ENCODE peak calls at places on chromosomes 4 and X, in seven cellular contexts. W, I, M, K, X, D and Z are unnamed samples.

GRCh38 chrX:48676893-48677270 is 6.7 kb upstream of the WAS start:
- DNase-seq in W (no peak), I (no peak), M (no peak), K (peak; percentile 4), X (no peak), D (no peak), Z (no peak)

GRCh38 chrX:115533485-115533884 is 27.5 kb upstream of the PLS3 start:
- DNase-seq in W (peak; percentile 37), I (no peak), M (no peak), K (peak; percentile 29), X (no peak), D (peak; percentile 61), Z (no peak)

GRCh38 chrX:2658585-2659292 is 32.4 kb upstream of the CD99 start:
- DNase-seq in W (no peak), I (no peak), M (no peak), K (no peak), X (no peak), D (no peak), Z (no peak)

GRCh38 chrX:138748480-138748879 is 37.0 kb upstream of the FGF13 start:
- DNase-seq in W (peak; percentile 12), I (no peak), M (no peak), K (peak; percentile 32), X (peak; percentile 9), D (peak; percentile 18), Z (peak; percentile 11)

GRCh38 chrX:21438792-21439191 is 64.6 kb downstream of the CNKSR2 start:
- DNase-seq in W (no peak), I (no peak), M (no peak), K (no peak), X (no peak), D (no peak), Z (no peak)

GRCh38 chr4:8916251-8916913 is 44.7 kb upstream of the HMX1 start:
- DNase-seq in W (no peak), I (no peak), M (no peak), K (no peak), X (no peak), D (no peak), Z (no peak)

GRCh38 chr4:7070729-7071511 is 3.1 kb upstream of the GRPEL1 start:
- DNase-seq in W (peak; percentile 76), I (peak; percentile 76), M (peak; percentile 90), K (peak; percentile 88), X (peak; percentile 65), D (peak; percentile 57), Z (peak; percentile 32)

GRCh38 chrX:37746268-37746931 is 33.5 kb upstream of the CYBB start:
- DNase-seq in W (peak; percentile 13), I (no peak), M (no peak), K (peak; percentile 18), X (no peak), D (no peak), Z (no peak)

GRCh38 chr4:22514001-22514400 is 1.9 kb downstream of the ADGRA3 start:
- DNase-seq in W (no peak), I (no peak), M (no peak), K (peak; percentile 19), X (no peak), D (peak; percentile 44), Z (peak; percentile 71)

GRCh38 chr4:141074098-141074878 is 59.0 kb downstream of the RNF150 start:
- DNase-seq in W (no peak), I (no peak), M (no peak), K (no peak), X (no peak), D (peak; percentile 67), Z (no peak)

GRCh38 chr4:108533245-108533844 is 87.0 kb upstream of the RPL34 start:
- DNase-seq in W (no peak), I (no peak), M (no peak), K (no peak), X (no peak), D (no peak), Z (no peak)

GRCh38 chr4:3040447-3041191 is 33.7 kb downstream of the HTT-AS start:
- DNase-seq in W (no peak), I (no peak), M (no peak), K (no peak), X (no peak), D (no peak), Z (no peak)

GRCh38 chr4:72496119-72496518 is 72.9 kb downstream of the ADAMTS3 start:
- DNase-seq in W (peak; percentile 29), I (no peak), M (no peak), K (peak; percentile 24), X (no peak), D (peak; percentile 9), Z (no peak)

GRCh38 chr4:114366368-114366767 is 232.2 kb upstream of the UGT8 start:
- DNase-seq in W (no peak), I (no peak), M (no peak), K (no peak), X (no peak), D (no peak), Z (no peak)

GRCh38 chrX:130024127-130024526 is 41.7 kb downstream of the BCORL1 start:
- DNase-seq in W (peak; percentile 73), I (peak; percentile 78), M (peak; percentile 23), K (peak; percentile 69), X (peak; percentile 91), D (peak; percentile 64), Z (no peak)

GRCh38 chr4:54152846-54153600 is 53.1 kb downstream of the GSX2 start:
- DNase-seq in W (peak; percentile 77), I (no peak), M (no peak), K (peak; percentile 81), X (no peak), D (peak; percentile 89), Z (peak; percentile 39)

GRCh38 chr4:122700178-122700725 is 32.3 kb upstream of the BBS12 start:
- DNase-seq in W (peak; percentile 65), I (peak; percentile 77), M (no peak), K (peak; percentile 72), X (peak; percentile 57), D (no peak), Z (no peak)

GRCh38 chr4:39502034-39502658 is 25.1 kb downstream of the UGDH start:
- DNase-seq in W (peak; percentile 61), I (no peak), M (no peak), K (peak; percentile 69), X (no peak), D (peak; percentile 78), Z (no peak)

GRCh38 chr4:42339935-42340406 is 57.3 kb upstream of the SHISA3 start:
- DNase-seq in W (no peak), I (peak; percentile 72), M (no peak), K (no peak), X (no peak), D (no peak), Z (no peak)

DNA sequence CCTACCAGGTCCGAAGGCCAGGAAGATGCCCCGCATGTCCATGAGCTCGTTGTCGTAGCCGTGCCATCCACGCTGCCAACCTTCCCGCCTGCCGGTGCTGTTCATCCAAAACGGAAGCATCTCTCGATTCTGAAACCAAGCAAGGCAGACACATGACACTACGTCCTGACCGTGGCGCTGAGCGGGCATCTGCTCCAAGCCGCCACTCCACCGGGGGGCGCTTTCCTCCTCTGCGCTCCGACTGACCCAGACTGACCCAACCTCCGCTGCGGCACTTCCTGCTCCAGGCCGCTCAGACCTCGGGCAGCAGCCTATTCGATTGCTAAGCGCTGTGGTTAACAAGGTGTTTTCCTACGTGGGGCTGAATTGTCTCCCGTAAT is 120.4 kb downstream of the ENPP6 start:
- DNase-seq in W (no peak), I (peak; percentile 43), M (no peak), K (no peak), X (peak; percentile 41), D (peak; percentile 9), Z (no peak)
- TF ChIP-seq CTCF in W (no peak), I (peak; percentile 53), M (peak; percentile 38), K (no peak), X (peak; percentile 51), D (peak; percentile 30), Z (no peak)

GRCh38 chr4:123892368-123892961 is 495.9 kb downstream of the SPRY1 start:
- DNase-seq in W (no peak), I (no peak), M (no peak), K (no peak), X (no peak), D (no peak), Z (no peak)
- H3K4me3 ChIP-seq in W (no peak overlapping the region), I (no peak overlapping the region), M (no peak overlapping the region), K (no peak overlapping the region), X (no peak overlapping the region), D (no peak overlapping the region), Z (no peak overlapping the region)

DNA sequence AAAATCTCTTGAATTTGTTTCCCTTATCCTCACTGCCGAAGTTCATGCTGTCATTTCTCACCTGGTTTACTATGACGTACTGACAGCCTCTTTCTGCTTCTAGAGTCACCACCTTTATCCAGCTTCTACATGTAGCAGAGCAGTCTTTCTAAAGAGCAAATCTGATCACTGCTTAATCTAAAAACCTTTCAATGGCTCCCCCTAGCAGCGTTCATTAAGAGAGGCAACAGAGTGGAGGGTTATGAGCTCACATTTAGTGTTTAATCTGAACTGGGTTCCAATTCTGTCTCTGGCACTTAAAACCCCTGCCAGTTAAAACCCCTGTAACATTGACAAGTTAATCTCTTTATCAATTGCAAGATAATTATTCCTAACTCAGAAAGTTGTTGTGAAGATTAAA is 4.4 kb downstream of the RBPJ start:
- DNase-seq in W (peak; percentile 63), I (no peak), M (peak; percentile 36), K (peak; percentile 67), X (no peak), D (peak; percentile 59), Z (peak; percentile 47)
- TF ChIP-seq CTCF in W (peak; percentile 57), I (no peak), M (peak; percentile 58), K (peak; percentile 66), X (peak; percentile 41), D (peak; percentile 67), Z (peak; percentile 63)

GRCh38 chr4:2042947-2043395 is 16.2 kb upstream of the NAT8L start:
- DNase-seq in W (no peak), I (no peak), M (no peak), K (no peak), X (no peak), D (no peak), Z (no peak)

GRCh38 chr4:2043396-2044118 is 15.6 kb upstream of the NAT8L start:
- DNase-seq in W (no peak), I (no peak), M (no peak), K (no peak), X (no peak), D (no peak), Z (no peak)

GRCh38 chr4:2041234-2042130 is 17.6 kb upstream of the NAT8L start:
- DNase-seq in W (peak; percentile 12), I (peak; percentile 84), M (peak; percentile 91), K (peak; percentile 41), X (peak; percentile 95), D (peak; percentile 56), Z (peak; percentile 3)

GRCh38 chr4:2042207-2042946 is 16.8 kb upstream of the NAT8L start:
- DNase-seq in W (no peak), I (no peak), M (peak; percentile 43), K (no peak), X (peak; percentile 79), D (no peak), Z (no peak)

DNA sequence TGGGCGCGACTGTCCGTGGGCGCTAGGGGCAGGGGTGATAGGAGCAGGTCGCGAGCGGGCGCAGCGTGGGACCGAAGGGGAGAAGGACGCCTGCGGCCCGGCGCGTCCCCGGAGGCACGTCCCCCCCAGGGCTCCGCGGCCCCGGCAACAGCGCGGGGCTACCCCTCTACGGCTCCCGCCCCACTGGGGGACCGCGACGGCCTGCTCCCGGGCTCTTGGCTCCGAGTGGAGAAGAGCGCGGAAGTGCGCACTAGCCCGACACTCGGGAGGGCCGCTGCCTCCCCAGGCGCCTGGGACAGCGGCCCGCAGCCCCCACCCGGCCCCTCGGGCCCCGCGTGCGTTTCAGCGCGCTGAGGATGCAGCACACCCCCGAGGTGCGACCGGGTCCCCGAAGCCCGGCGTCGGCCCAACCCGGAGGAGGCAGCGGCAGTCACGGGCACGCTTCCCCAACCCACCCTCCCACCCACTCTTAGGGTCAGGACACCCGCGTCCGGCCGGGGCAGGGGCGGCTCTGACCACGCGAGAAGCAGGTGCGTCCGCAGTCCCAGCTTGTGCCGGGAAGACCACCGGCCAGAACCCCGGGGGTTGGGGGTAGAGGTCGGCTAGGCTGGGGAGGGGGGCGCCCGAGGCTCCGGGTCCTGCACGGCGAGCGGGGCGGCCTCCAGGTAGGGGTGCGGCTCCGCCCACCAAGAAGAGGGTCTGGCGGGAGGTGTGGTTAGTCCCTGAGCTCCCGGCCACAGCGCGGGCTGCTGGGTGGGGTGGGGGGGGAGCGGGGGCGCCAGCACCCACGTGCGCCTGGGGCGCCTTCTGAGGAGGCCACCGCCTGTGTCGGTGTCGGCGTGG is 18.5 kb upstream of the NAT8L start:
- DNase-seq in W (no peak), I (no peak), M (no peak), K (no peak), X (peak; percentile 11), D (no peak), Z (no peak)
- H3K4me3 ChIP-seq in W (no peak overlapping the region), I (peak overlapping the region; percentile 79), M (peak overlapping the region; percentile 70), K (no peak overlapping the region), X (no peak overlapping the region), D (no peak overlapping the region), Z (peak overlapping the region; percentile 71)